ENCODE peak calls at places on chromosomes 1 and 21, in eight cellular contexts. R is AG04449; O is mesothelial cell of epicardium; I is GM12892; K is left ventricle myocardium inferior; W is activated CD4-positive, alpha-beta T cell treated with anti-CD3 and anti-CD28 coated beads, Interleukin-2, amount 50 U/mL, for 24 hours; G is tibial artery; E is activated T-cell treated with anti-CD3 and anti-CD28 coated beads for 1 hour. C is an unnamed sample.

GRCh38 chr21:20856926-20857325 is 141.3 kb upstream of the NCAM2 start:
- DNase-seq in R (no peak), O (no peak), I (no peak), K (no peak), W (no peak), G (no peak), E (no peak), C (no peak)

GRCh38 chr1:81699234-81699633 is 101.5 kb upstream of the ADGRL2 start:
- DNase-seq in R (peak; percentile 16), O (no peak), I (no peak), K (no peak), W (no peak), G (no peak), E (no peak), C (no peak)

GRCh38 chr1:162984699-162985098 is 84.5 kb upstream of the RGS4 start:
- DNase-seq in R (no peak), O (no peak), I (no peak), K (no peak), W (no peak), G (no peak), E (no peak), C (peak; percentile 1)

GRCh38 chr1:35432231-35432630 is 125.0 kb downstream of the KIAA0319L start:
- DNase-seq in R (no peak), O (no peak), I (no peak), K (no peak), W (no peak), G (no peak), E (no peak), C (no peak)

GRCh38 chr1:88982055-88982454 is 10.4 kb downstream of the KYAT3 start:
- DNase-seq in R (no peak), O (no peak), I (no peak), K (no peak), W (no peak), G (no peak), E (no peak), C (no peak)

GRCh38 chr1:59972216-59972924 is 45.8 kb upstream of the CYP2J2 start:
- DNase-seq in R (no peak), O (no peak), I (no peak), K (no peak), W (no peak), G (no peak), E (no peak), C (no peak)

GRCh38 chr1:24725209-24725651 is 20.0 kb upstream of the CLIC4 start:
- DNase-seq in R (no peak), O (no peak), I (no peak), K (no peak), W (no peak), G (no peak), E (no peak), C (peak; percentile 91)

GRCh38 chr1:112956503-112957132 is 622 bp upstream of the SLC16A1 start:
- DNase-seq in R (no peak), O (no peak), I (no peak), K (no peak), W (peak; percentile 24), G (peak; percentile 38), E (peak; percentile 13), C (peak; percentile 10)

GRCh38 chr1:236078988-236079387 is 14.1 kb upstream of the NID1 start:
- DNase-seq in R (no peak), O (no peak), I (no peak), K (no peak), W (no peak), G (no peak), E (no peak), C (no peak)

GRCh38 chr1:155455588-155456195 is 106.9 kb downstream of the ASH1L start:
- DNase-seq in R (no peak), O (no peak), I (no peak), K (no peak), W (no peak), G (no peak), E (no peak), C (no peak)

GRCh38 chr1:53606197-53607095 is 132.5 kb downstream of the GLIS1 start:
- DNase-seq in R (no peak), O (no peak), I (no peak), K (no peak), W (no peak), G (no peak), E (no peak), C (no peak)

GRCh38 chr1:23018661-23019093 is 591 bp upstream of the KDM1A start:
- DNase-seq in R (no peak), O (no peak), I (no peak), K (no peak), W (no peak), G (no peak), E (no peak), C (no peak)

GRCh38 chr1:241396747-241397691 is 40.0 kb upstream of the RGS7 start:
- DNase-seq in R (no peak), O (no peak), I (no peak), K (no peak), W (no peak), G (no peak), E (no peak), C (peak; percentile 68)